ENCODE peak calls at places on chromosomes 5 and 9, in ten cellular contexts. I is epithelial cell of esophagus, M is cardiac muscle cell, O is IMR-90, T is H1, L is BJ, K is RWPE1, E is lower leg skin, J is GM13977, C is astrocyte of the spinal cord. Q is an unnamed sample.

GRCh38 chr9:70480405-70480980 is 66.0 kb upstream of the KLF9 start:
- DNase-seq in O (peak), J (no peak), T (no peak), C (peak), M (no peak), I (peak), E (peak), L (no peak), K (no peak), Q (no peak)

GRCh38 chr5:168974081-168974480 is 326.9 kb downstream of the SLIT3 start:
- DNase-seq in M (no peak), K (no peak), T (no peak), J (no peak), E (no peak), I (no peak), C (no peak), O (no peak), L (no peak), Q (no peak)

GRCh38 chr9:98083059-98083458 is 26.5 kb downstream of the NANS start:
- DNase-seq in O (peak), C (no peak), E (no peak), L (no peak), T (no peak), I (no peak), J (no peak), K (no peak), M (no peak), Q (no peak)

GRCh38 chr9:127076860-127077657 is 45.4 kb downstream of the ANGPTL2 start:
- DNase-seq in E (no peak), L (no peak), I (no peak), C (no peak), T (no peak), J (no peak), K (no peak), M (no peak), O (peak), Q (no peak)

GRCh38 chr9:33719581-33720374 is 75.6 kb upstream of the PRSS3 start:
- DNase-seq in M (peak), J (peak), O (no peak), T (no peak), I (peak), C (no peak), L (no peak), E (no peak), K (peak), Q (no peak)

GRCh38 chr9:126334626-126335621 is 8.3 kb downstream of the MVB12B start:
- DNase-seq in J (no peak), T (no peak), E (no peak), K (no peak), I (no peak), L (no peak), O (peak), C (peak), M (no peak), Q (no peak)

GRCh38 chr5:172175263-172175719 is 12.7 kb downstream of the STK10 start:
- DNase-seq in C (no peak), L (no peak), O (no peak), K (no peak), M (peak), E (peak), T (no peak), J (peak), I (no peak), Q (no peak)

GRCh38 chr5:44719856-44720255 is 88.9 kb upstream of the MRPS30 start:
- DNase-seq in K (no peak), E (no peak), O (no peak), J (no peak), L (no peak), I (no peak), T (no peak), M (no peak), C (no peak), Q (no peak)

GRCh38 chr5:124649548-124650501 is 96.6 kb downstream of the ZNF608 start:
- DNase-seq in I (peak), J (peak), L (peak), M (peak), E (peak), K (peak), O (peak), C (peak), T (no peak), Q (peak)

GRCh38 chr9:106731910-106732309 is 131.1 kb upstream of the ZNF462 start:
- DNase-seq in M (no peak), J (no peak), L (no peak), T (no peak), O (no peak), C (no peak), I (no peak), E (no peak), K (no peak), Q (no peak)

GRCh38 chr5:171625646-171626045 is 160.0 kb upstream of the SMIM23 start:
- DNase-seq in E (no peak), K (no peak), I (no peak), C (no peak), J (no peak), L (no peak), M (no peak), T (no peak), O (no peak), Q (no peak)

GRCh38 chr9:120928720-120929389 is 2.3 kb upstream of the TRAF1 start:
- DNase-seq in T (no peak), L (no peak), K (peak), C (peak), E (peak), J (peak), M (peak), I (peak), O (no peak), Q (no peak)

GRCh38 chr9:87342743-87343142 is 154.9 kb upstream of the DAPK1 start:
- DNase-seq in M (no peak), E (no peak), K (no peak), J (no peak), T (no peak), C (no peak), O (no peak), L (no peak), I (no peak), Q (no peak)

GRCh38 chr9:7097040-7097715 is 339.4 kb downstream of the KDM4C start:
- DNase-seq in O (no peak), K (no peak), C (no peak), M (no peak), T (no peak), E (no peak), L (no peak), I (peak), J (no peak), Q (no peak)

GRCh38 chr5:27007121-27007520 is 31.3 kb downstream of the CDH9 start:
- DNase-seq in L (no peak), K (no peak), O (no peak), C (no peak), E (no peak), I (no peak), T (no peak), J (no peak), M (no peak), Q (no peak)

GRCh38 chr5:74042559-74043357 is 416.8 kb downstream of the ARHGEF28 start:
- DNase-seq in L (no peak), O (peak), E (no peak), J (no peak), M (no peak), C (peak), T (no peak), I (peak), K (peak), Q (peak)

GRCh38 chr9:10701906-10702305 is 89.1 kb upstream of the PTPRD start:
- DNase-seq in J (no peak), C (no peak), I (no peak), K (no peak), T (no peak), E (no peak), O (no peak), L (no peak), M (no peak), Q (no peak)

GRCh38 chr5:109275919-109276318 is 133.9 kb downstream of the PJA2 start:
- DNase-seq in J (no peak), C (no peak), E (no peak), T (no peak), L (no peak), K (no peak), M (no peak), O (no peak), I (no peak), Q (no peak)

GRCh38 chr9:23821400-23822181 is 4.4 kb downstream of the ELAVL2 start:
- DNase-seq in T (no peak), O (no peak), L (no peak), C (peak), E (no peak), I (peak), J (no peak), M (peak), K (peak), Q (no peak)

GRCh38 chr9:124894741-124895170 is 32.8 kb downstream of the ARPC5L start:
- DNase-seq in O (peak), T (no peak), L (no peak), E (no peak), I (peak), J (no peak), C (peak), M (peak), K (peak), Q (peak)
- TF ChIP-seq CTCF in O (peak), T (peak), L (peak), E (no peak), I (peak), J (peak), C (peak), M (peak), K (peak), Q (peak)

GRCh38 chr9:83906144-83906543 is 15.1 kb downstream of the KIF27 start:
- DNase-seq in T (no peak), J (no peak), O (no peak), E (no peak), I (peak), M (no peak), C (no peak), L (no peak), K (no peak), Q (no peak)
- TF ChIP-seq CTCF in T (peak), J (no peak), O (peak), E (no peak), I (no peak), M (peak), C (peak), L (no peak), K (no peak), Q (no peak)

DNA sequence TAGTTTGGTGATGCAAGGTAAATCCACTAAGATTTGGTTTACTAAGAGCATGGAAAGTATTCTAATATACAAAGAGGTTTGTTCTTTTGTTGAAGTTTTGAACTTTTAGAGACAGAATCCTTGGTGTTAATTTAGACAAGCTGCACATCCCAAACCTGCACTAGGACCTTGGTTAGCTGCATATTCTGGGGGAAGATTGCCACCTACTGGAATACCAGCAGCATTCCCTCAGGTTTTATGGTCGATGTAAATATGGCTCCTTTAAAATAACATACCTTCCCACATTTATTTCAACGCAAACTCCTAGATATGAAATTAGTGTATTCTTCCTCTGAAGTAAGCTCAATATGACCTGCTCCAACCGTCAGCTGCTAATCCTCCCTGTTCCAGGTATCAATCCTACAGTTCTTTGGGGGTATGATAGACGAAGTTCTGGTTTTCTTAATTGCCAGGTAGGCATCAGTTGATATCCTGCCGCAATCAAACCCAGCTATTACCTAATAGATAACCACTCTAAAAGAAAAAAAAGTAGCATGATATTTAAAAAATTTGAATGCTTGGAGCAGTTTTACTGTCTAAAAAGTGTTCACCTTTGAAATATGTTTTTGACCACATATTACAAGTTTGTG is 624.1 kb downstream of the ISL1 start:
- DNase-seq in L (peak), C (peak), I (peak), O (peak), J (peak), K (peak), M (peak), E (no peak), T (no peak), Q (no peak)
- TF ChIP-seq CTCF in L (peak), C (peak), I (peak), O (peak), J (peak), K (peak), M (peak), E (no peak), T (peak), Q (peak)

GRCh38 chr5:51632027-51632426 is 248.8 kb downstream of the ISL1 start:
- DNase-seq in J (no peak), O (no peak), E (no peak), T (no peak), L (no peak), C (no peak), M (no peak), I (no peak), K (no peak), Q (no peak)
- TF ChIP-seq CTCF in J (no peak), O (no peak), E (no peak), T (no peak), L (no peak), C (no peak), M (no peak), I (no peak), K (no peak), Q (no peak)

GRCh38 chr5:72280655-72281069 is 39.4 kb downstream of the MRPS27 start:
- DNase-seq in C (peak), O (peak), L (no peak), K (peak), J (no peak), E (no peak), M (peak), I (peak), T (no peak), Q (no peak)
- TF ChIP-seq CTCF in C (peak), O (peak), L (peak), K (peak), J (peak), E (no peak), M (peak), I (peak), T (peak), Q (peak)